ENCODE peak calls at places on chromosomes 5 and 9, in nine cellular contexts. F is MM.1S; K is heart left ventricle; N is GM23248; G is naive thymus-derived CD4-positive, alpha-beta T cell; B is lower lobe of right lung; P is PC-3; R is neuronal stem cell; A is small intestine. S is an unnamed sample.

GRCh38 chr9:98007251-98007928 is 24.2 kb downstream of the ANP32B start:
- DNase-seq in N (peak; percentile 25), F (no peak), P (peak; percentile 36), G (no peak), A (no peak), K (no peak), B (no peak), R (no peak), S (no peak)

GRCh38 chr9:123455187-123455586 is 99.2 kb downstream of the CRB2 start:
- DNase-seq in G (no peak), P (no peak), A (peak; percentile 14), B (no peak), R (no peak), F (no peak), N (no peak), K (no peak), S (no peak)

GRCh38 chr5:112417931-112418358 is 1.1 kb downstream of the EPB41L4A start:
- DNase-seq in P (peak; percentile 9), G (no peak), R (peak; percentile 23), K (peak; percentile 70), N (peak; percentile 60), A (peak; percentile 26), B (peak; percentile 65), F (peak; percentile 94), S (no peak)

GRCh38 chr5:95163079-95163478 is 121.8 kb downstream of the MCTP1 start:
- DNase-seq in F (no peak), N (no peak), G (no peak), K (no peak), A (no peak), P (no peak), R (no peak), B (no peak), S (no peak)

GRCh38 chr5:159965031-159965837 is 43.7 kb upstream of the TTC1 start:
- DNase-seq in F (no peak), R (no peak), P (peak; percentile 69), N (peak; percentile 80), B (peak; percentile 65), G (no peak), K (peak; percentile 65), A (peak; percentile 34), S (peak; percentile 62)

GRCh38 chr9:120702075-120702474 is 12.2 kb downstream of the MEGF9 start:
- DNase-seq in K (no peak), P (peak; percentile 76), R (no peak), F (no peak), G (no peak), B (no peak), N (no peak), A (no peak), S (no peak)

GRCh38 chr5:95631265-95631957 is 11.5 kb downstream of the GPR150 start:
- DNase-seq in G (no peak), B (no peak), P (peak; percentile 69), A (no peak), K (no peak), R (no peak), N (peak; percentile 88), F (no peak), S (no peak)

GRCh38 chr5:56763711-56764466 is 51.5 kb upstream of the MAP3K1 start:
- DNase-seq in N (peak; percentile 47), G (no peak), P (peak; percentile 22), K (no peak), A (no peak), B (no peak), F (no peak), R (no peak), S (no peak)

DNA sequence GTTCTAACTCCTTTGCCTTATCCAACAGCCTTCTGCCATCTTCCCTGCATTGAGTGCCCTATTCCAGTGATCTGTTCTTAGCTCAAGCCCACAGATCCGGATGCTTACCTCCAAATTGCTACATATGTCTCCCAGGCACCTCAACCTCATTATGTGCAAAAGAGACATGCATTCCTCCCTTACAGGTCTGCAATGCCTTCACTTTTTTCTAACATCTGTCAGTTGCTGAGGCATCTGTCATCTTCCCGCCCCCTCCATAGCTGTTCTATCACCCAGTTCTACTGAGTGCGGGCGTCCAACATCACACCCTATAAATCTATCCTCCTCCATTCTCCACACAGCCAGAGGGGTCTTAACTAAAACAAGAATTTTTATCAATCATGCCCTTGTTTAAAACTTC is 20.1 kb downstream of the NMRK1 start:
- DNase-seq in A (no peak), G (no peak), R (no peak), P (no peak), K (no peak), N (no peak), B (no peak), F (no peak), S (no peak)
- H3K4me1 ChIP-seq in A (no peaks in the 10 kb centered on the region), G (peaks cover 10% of the 10 kb centered on the region), R (no peaks in the 10 kb centered on the region), P (peaks cover 13% of the 10 kb centered on the region), K (no peaks in the 10 kb centered on the region), N (peaks cover 18% of the 10 kb centered on the region), B (no peaks in the 10 kb centered on the region), F (peaks cover 12% of the 10 kb centered on the region), S (no peaks in the 10 kb centered on the region)

GRCh38 chr5:149406203-149406978 is 27.3 kb upstream of the IL17B start:
- DNase-seq in F (no peak), A (no peak), B (no peak), G (no peak), K (peak; percentile 82), R (no peak), N (peak; percentile 86), P (no peak), S (peak; percentile 94)
- H3K27ac ChIP-seq in F (no peak overlapping the region), A (peak overlapping the region; percentile 92), B (peak overlapping the region; percentile 76), G (no peak overlapping the region), K (peak overlapping the region; percentile 81), R (no peak overlapping the region), N (peak overlapping the region; percentile 94), P (no peak overlapping the region), S (peak overlapping the region; percentile 92)

DNA sequence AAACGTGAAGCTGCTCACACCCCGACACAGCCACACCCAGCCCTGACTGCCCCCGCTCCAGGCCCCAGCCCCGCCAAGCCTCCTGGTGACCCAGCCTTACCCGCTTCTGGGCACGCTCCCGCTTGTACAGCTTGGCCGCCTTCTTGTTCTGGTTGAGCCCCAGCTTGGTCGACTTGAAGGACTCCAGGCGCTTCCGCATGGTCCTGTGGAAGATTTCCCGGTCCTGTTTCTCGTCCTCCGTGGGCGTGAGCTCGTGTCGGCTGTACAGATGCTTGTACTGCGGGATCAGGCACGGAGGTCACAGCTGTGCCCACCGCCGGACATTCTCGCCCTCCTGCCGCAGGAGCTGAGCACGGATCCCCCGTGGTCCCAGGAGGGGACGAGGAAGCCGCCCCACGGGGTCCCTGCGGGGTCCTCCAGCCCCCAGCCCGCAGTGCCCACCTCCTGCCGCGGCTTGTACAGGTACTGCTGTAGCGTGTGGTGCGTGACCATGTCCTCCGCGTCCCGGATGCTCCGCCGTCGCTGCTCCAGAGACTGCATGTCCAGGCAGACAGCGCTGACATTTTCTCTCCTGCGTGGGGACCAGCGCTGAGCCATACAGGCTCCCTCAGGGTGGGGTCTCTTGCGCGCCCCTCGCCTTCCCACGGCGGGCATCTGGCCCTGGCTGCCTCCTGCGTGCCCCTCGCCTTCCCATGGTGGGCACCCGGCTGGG is 33.3 kb downstream of the EXOC3 start:
- DNase-seq in G (no peak), R (no peak), N (peak; percentile 24), B (peak; percentile 49), A (no peak), P (no peak), K (peak; percentile 22), F (no peak), S (peak; percentile 36)
- H3K27me3 ChIP-seq in G (peaks cover 3% of the 10 kb centered on the region), R (no peaks in the 10 kb centered on the region), N (peaks cover 27% of the 10 kb centered on the region), B (peaks cover 55% of the 10 kb centered on the region), A (no peaks in the 10 kb centered on the region), P (no peaks in the 10 kb centered on the region), K (peaks cover 23% of the 10 kb centered on the region), F (peaks cover 63% of the 10 kb centered on the region), S (no peaks in the 10 kb centered on the region)

GRCh38 chr9:88464851-88465250 is 70.1 kb upstream of the NXNL2 start:
- DNase-seq in B (no peak), R (no peak), K (no peak), P (peak; percentile 54), N (no peak), G (no peak), A (no peak), F (no peak), S (no peak)
- H3K4me1 ChIP-seq in B (peaks cover 4% of the 10 kb centered on the region), R (peaks cover 6% of the 10 kb centered on the region), K (no peaks in the 10 kb centered on the region), P (peaks cover 24% of the 10 kb centered on the region), N (peaks cover 21% of the 10 kb centered on the region), G (no peaks in the 10 kb centered on the region), A (no peaks in the 10 kb centered on the region), F (no peaks in the 10 kb centered on the region), S (no peaks in the 10 kb centered on the region)

DNA sequence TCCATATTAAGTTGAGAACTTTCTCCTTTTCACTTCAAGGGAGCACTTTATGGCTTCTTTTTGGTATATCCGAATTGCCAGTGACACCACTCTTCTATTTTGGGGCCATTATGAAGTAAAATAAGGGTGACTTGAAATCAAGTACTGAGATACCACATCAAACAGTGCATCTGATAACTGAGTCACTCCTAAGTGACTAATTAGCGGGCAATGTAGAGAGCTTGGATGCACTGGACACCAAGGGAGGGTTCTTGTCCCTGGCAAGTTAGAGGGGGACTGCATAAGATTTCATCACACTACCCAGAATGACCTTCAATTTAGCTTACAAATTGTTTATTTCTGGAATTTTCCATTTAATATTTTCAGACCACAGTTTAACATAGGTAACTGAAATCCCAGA is 813.9 kb upstream of the CDH10 start:
- DNase-seq in P (no peak), F (no peak), K (no peak), B (no peak), G (no peak), R (no peak), N (no peak), A (no peak), S (no peak)
- H3K27ac ChIP-seq in P (no peak overlapping the region), F (no peak overlapping the region), K (no peak overlapping the region), B (no peak overlapping the region), G (no peak overlapping the region), R (no peak overlapping the region), N (no peak overlapping the region), A (no peak overlapping the region), S (no peak overlapping the region)

DNA sequence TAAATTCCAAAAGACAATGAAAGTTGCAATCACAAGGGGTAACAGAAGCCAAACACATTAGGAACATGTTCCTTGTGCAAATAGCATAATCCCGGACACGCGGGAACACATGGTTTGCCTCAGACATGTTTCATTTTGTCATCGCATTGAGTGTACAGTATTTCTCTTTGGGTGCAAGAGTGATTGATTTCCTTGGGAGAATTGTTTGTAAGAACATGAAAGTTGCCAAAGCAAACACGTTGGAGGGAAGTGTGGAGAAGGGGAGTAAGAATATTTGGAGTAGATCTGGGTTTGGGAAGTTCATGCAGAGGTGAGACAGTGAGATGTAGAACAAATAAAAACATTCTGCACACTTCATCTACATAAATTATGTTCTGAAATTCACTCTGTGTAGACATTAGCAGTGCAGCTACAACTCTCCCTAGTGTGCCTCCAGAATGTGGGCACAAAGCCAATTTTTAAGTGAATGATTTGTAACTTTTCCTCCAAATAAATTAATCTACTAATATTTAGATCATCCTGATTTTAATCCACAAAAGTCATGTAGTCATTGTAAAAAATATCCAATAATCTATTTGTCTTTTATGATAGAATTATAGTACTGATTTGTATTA is 24.0 kb downstream of the FOXD1 start:
- DNase-seq in N (no peak), F (no peak), B (no peak), A (no peak), P (no peak), K (no peak), G (no peak), R (no peak), S (no peak)
- H3K27me3 ChIP-seq in N (no peaks in the 10 kb centered on the region), F (no peaks in the 10 kb centered on the region), B (peaks cover 90% of the 10 kb centered on the region), A (no peaks in the 10 kb centered on the region), P (peaks cover 5% of the 10 kb centered on the region), K (peaks cover 98% of the 10 kb centered on the region), G (peaks cover 26% of the 10 kb centered on the region), R (peaks cover 68% of the 10 kb centered on the region), S (no peaks in the 10 kb centered on the region)

GRCh38 chr5:177473461-177473991 is at the start of gene DBN1:
- DNase-seq in N (peak; percentile 87), B (no peak), P (peak; percentile 61), R (no peak), F (no peak), G (no peak), A (no peak), K (peak; percentile 69), S (peak; percentile 68)
- H3K4me1 ChIP-seq in N (peaks cover 37% of the 10 kb centered on the region), B (peaks cover 21% of the 10 kb centered on the region), P (peaks cover 21% of the 10 kb centered on the region), R (peaks cover 44% of the 10 kb centered on the region), F (no peaks in the 10 kb centered on the region), G (peaks cover 9% of the 10 kb centered on the region), A (no peaks in the 10 kb centered on the region), K (peaks cover 2% of the 10 kb centered on the region), S (peaks cover 21% of the 10 kb centered on the region)